ENCODE peak calls at places on chromosomes 12 and 14, in ten cellular contexts. H, D, I, F, Q, L, S, X, G and R are unnamed samples.

GRCh38 chr14:20482382-20482781 is 13.2 kb downstream of the PNP start:
- DNase-seq in H (no peak), D (no peak), I (no peak), F (no peak), Q (no peak), L (no peak), S (no peak), X (no peak), G (no peak), R (no peak)

GRCh38 chr12:127393896-127394295 is 873.1 kb upstream of the TMEM132C start:
- DNase-seq in H (no peak), D (no peak), I (no peak), F (no peak), Q (no peak), L (peak), S (peak), X (peak), G (peak), R (no peak)

GRCh38 chr14:51474854-51475253 is 176.9 kb upstream of the FRMD6 start:
- DNase-seq in H (no peak), D (no peak), I (no peak), F (no peak), Q (no peak), L (no peak), S (no peak), X (no peak), G (no peak), R (no peak)

GRCh38 chr14:59133202-59133601 is 55.3 kb upstream of the DAAM1 start:
- DNase-seq in H (no peak), D (peak), I (no peak), F (peak), Q (no peak), L (no peak), S (no peak), X (no peak), G (no peak), R (no peak)

GRCh38 chr14:105499256-105500035 is 8.4 kb downstream of the TEDC1 start:
- DNase-seq in H (no peak), D (no peak), I (no peak), F (no peak), Q (no peak), L (no peak), S (no peak), X (no peak), G (no peak), R (no peak)

GRCh38 chr12:79595273-79595672 is 95.5 kb downstream of the PAWR start:
- DNase-seq in H (no peak), D (no peak), I (no peak), F (no peak), Q (no peak), L (no peak), S (no peak), X (no peak), G (no peak), R (no peak)

GRCh38 chr14:75961662-75962061 is 20.1 kb downstream of the TGFB3 start:
- DNase-seq in H (no peak), D (no peak), I (no peak), F (no peak), Q (no peak), L (no peak), S (no peak), X (no peak), G (no peak), R (no peak)

GRCh38 chr12:33357181-33357580 is 82.4 kb downstream of the SYT10 start:
- DNase-seq in H (no peak), D (no peak), I (no peak), F (no peak), Q (no peak), L (no peak), S (no peak), X (no peak), G (no peak), R (no peak)

GRCh38 chr14:81269100-81269978 is 48.6 kb upstream of the GTF2A1 start:
- DNase-seq in H (no peak), D (peak), I (no peak), F (peak), Q (no peak), L (peak), S (peak), X (peak), G (peak), R (no peak)

GRCh38 chr12:74547249-74547648 is 9.6 kb downstream of the ATXN7L3B start:
- DNase-seq in H (no peak), D (no peak), I (no peak), F (no peak), Q (no peak), L (no peak), S (no peak), X (no peak), G (no peak), R (no peak)

GRCh38 chr12:24054411-24054810 is 104.9 kb upstream of the SOX5 start:
- DNase-seq in H (no peak), D (no peak), I (no peak), F (no peak), Q (peak), L (no peak), S (no peak), X (no peak), G (no peak), R (no peak)

GRCh38 chr12:10641735-10642500 is 28.5 kb upstream of the MAGOHB start:
- DNase-seq in H (peak), D (no peak), I (no peak), F (no peak), Q (no peak), L (no peak), S (no peak), X (no peak), G (peak), R (no peak)

GRCh38 chr14:90660865-90661570 is 155.2 kb downstream of the TTC7B start:
- DNase-seq in H (peak), D (no peak), I (no peak), F (no peak), Q (no peak), L (no peak), S (no peak), X (no peak), G (no peak), R (no peak)

GRCh38 chr12:3995276-3995675 is 122.1 kb upstream of the PARP11 start:
- DNase-seq in H (no peak), D (no peak), I (no peak), F (no peak), Q (no peak), L (no peak), S (no peak), X (no peak), G (no peak), R (no peak)

GRCh38 chr14:54854181-54854580 is 48.4 kb downstream of the GCH1 start:
- DNase-seq in H (no peak), D (no peak), I (no peak), F (no peak), Q (no peak), L (no peak), S (no peak), X (no peak), G (no peak), R (no peak)

GRCh38 chr12:81170072-81170471 is 92.2 kb downstream of the ACSS3 start:
- DNase-seq in H (no peak), D (no peak), I (no peak), F (no peak), Q (no peak), L (no peak), S (no peak), X (no peak), G (peak), R (no peak)

GRCh38 chr12:125145196-125145595 is 80.0 kb downstream of the AACS start:
- DNase-seq in H (no peak), D (no peak), I (no peak), F (no peak), Q (no peak), L (no peak), S (peak), X (no peak), G (no peak), R (no peak)

GRCh38 chr14:76902591-76902990 is 76.4 kb downstream of the LRRC74A start:
- DNase-seq in H (no peak), D (no peak), I (no peak), F (no peak), Q (no peak), L (no peak), S (no peak), X (no peak), G (no peak), R (no peak)

GRCh38 chr12:5096241-5096880 is 52.7 kb downstream of the KCNA5 start:
- DNase-seq in H (no peak), D (no peak), I (no peak), F (peak), Q (no peak), L (no peak), S (no peak), X (no peak), G (peak), R (no peak)

GRCh38 chr14:101361044-101361443 is 200.3 kb upstream of the DIO3 start:
- DNase-seq in H (no peak), D (peak), I (no peak), F (no peak), Q (no peak), L (no peak), S (no peak), X (no peak), G (no peak), R (no peak)

GRCh38 chr12:52063986-52064649 is 5.7 kb upstream of the ATG101 start:
- DNase-seq in H (peak), D (no peak), I (no peak), F (no peak), Q (peak), L (no peak), S (no peak), X (peak), G (peak), R (no peak)

GRCh38 chr12:28872654-28873268 is 276.3 kb upstream of the FAR2 start:
- DNase-seq in H (peak), D (peak), I (no peak), F (peak), Q (no peak), L (peak), S (peak), X (peak), G (peak), R (peak)

GRCh38 chr12:52230364-52231281 is 2.4 kb upstream of the KRT7 start:
- DNase-seq in H (no peak), D (no peak), I (no peak), F (no peak), Q (peak), L (peak), S (no peak), X (peak), G (peak), R (no peak)

GRCh38 chr12:122227341-122227740 is 1.5 kb upstream of the DIABLO start:
- DNase-seq in H (no peak), D (no peak), I (no peak), F (no peak), Q (no peak), L (no peak), S (no peak), X (no peak), G (no peak), R (peak)

GRCh38 chr12:62919827-62920226 is 15.1 kb downstream of the PPM1H start:
- DNase-seq in H (no peak), D (no peak), I (no peak), F (no peak), Q (no peak), L (peak), S (no peak), X (no peak), G (peak), R (no peak)

GRCh38 chr12:110141389-110141788 is 17.2 kb downstream of the IFT81 start:
- DNase-seq in H (peak), D (no peak), I (no peak), F (no peak), Q (peak), L (no peak), S (peak), X (peak), G (no peak), R (no peak)

GRCh38 chr12:112347521-112347920 is 34.7 kb downstream of the HECTD4 start:
- DNase-seq in H (no peak), D (peak), I (no peak), F (peak), Q (no peak), L (no peak), S (no peak), X (no peak), G (peak), R (peak)